ENCODE peak calls at places on chromosomes 4 and X, in nine cellular contexts. One of them, this sample, is unnamed.

GRCh38 chr4:1767058-1767769 is 25.9 kb upstream of the FGFR3 start:
- DNase-seq in naive thymus-derived CD8-positive, alpha-beta T cell: no peak
- DNase-seq in astrocyte of the spinal cord: no peak
- DNase-seq in glutamatergic neuron: peak
- DNase-seq in GM04504: no peak
- DNase-seq in SW 1271: no peak
- DNase-seq in GM12892: no peak
- DNase-seq in MV-4-11: no peak
- DNase-seq in DMS153: no peak
- DNase-seq in this sample: no peak

GRCh38 chr4:123559955-123560669 is 163.5 kb downstream of the SPRY1 start:
- DNase-seq in SW 1271: no peak
- DNase-seq in GM12892: no peak
- DNase-seq in DMS153: no peak
- DNase-seq in astrocyte of the spinal cord: peak
- DNase-seq in GM04504: no peak
- DNase-seq in naive thymus-derived CD8-positive, alpha-beta T cell: no peak
- DNase-seq in MV-4-11: no peak
- DNase-seq in glutamatergic neuron: no peak
- DNase-seq in this sample: no peak

GRCh38 chr4:106062452-106062875 is 167.2 kb downstream of the NPNT start:
- DNase-seq in MV-4-11: no peak
- DNase-seq in astrocyte of the spinal cord: peak
- DNase-seq in GM04504: peak
- DNase-seq in SW 1271: no peak
- DNase-seq in naive thymus-derived CD8-positive, alpha-beta T cell: no peak
- DNase-seq in DMS153: no peak
- DNase-seq in GM12892: no peak
- DNase-seq in glutamatergic neuron: no peak
- DNase-seq in this sample: no peak

GRCh38 chr4:106795326-106795725 is 240.8 kb downstream of the DKK2 start:
- DNase-seq in GM12892: no peak
- DNase-seq in GM04504: no peak
- DNase-seq in naive thymus-derived CD8-positive, alpha-beta T cell: no peak
- DNase-seq in DMS153: no peak
- DNase-seq in astrocyte of the spinal cord: no peak
- DNase-seq in MV-4-11: no peak
- DNase-seq in glutamatergic neuron: no peak
- DNase-seq in SW 1271: no peak
- DNase-seq in this sample: no peak

GRCh38 chr4:28287837-28288236 is 1427.2 kb downstream of the STIM2 start:
- DNase-seq in astrocyte of the spinal cord: peak
- DNase-seq in GM04504: peak
- DNase-seq in GM12892: no peak
- DNase-seq in MV-4-11: no peak
- DNase-seq in SW 1271: peak
- DNase-seq in naive thymus-derived CD8-positive, alpha-beta T cell: no peak
- DNase-seq in DMS153: no peak
- DNase-seq in glutamatergic neuron: no peak
- DNase-seq in this sample: no peak

GRCh38 chr4:44740201-44740600 is 13.8 kb upstream of the GNPDA2 start:
- DNase-seq in SW 1271: no peak
- DNase-seq in DMS153: no peak
- DNase-seq in naive thymus-derived CD8-positive, alpha-beta T cell: no peak
- DNase-seq in glutamatergic neuron: no peak
- DNase-seq in GM12892: no peak
- DNase-seq in GM04504: no peak
- DNase-seq in astrocyte of the spinal cord: no peak
- DNase-seq in MV-4-11: peak
- DNase-seq in this sample: no peak

GRCh38 chrX:67582436-67582835 is 38.6 kb downstream of the AR start:
- DNase-seq in DMS153: no peak
- DNase-seq in MV-4-11: no peak
- DNase-seq in glutamatergic neuron: no peak
- DNase-seq in naive thymus-derived CD8-positive, alpha-beta T cell: no peak
- DNase-seq in GM04504: no peak
- DNase-seq in SW 1271: no peak
- DNase-seq in astrocyte of the spinal cord: no peak
- DNase-seq in GM12892: no peak
- DNase-seq in this sample: no peak

GRCh38 chr4:54440394-54441223 is 211.5 kb downstream of the PDGFRA start:
- DNase-seq in GM12892: no peak
- DNase-seq in glutamatergic neuron: no peak
- DNase-seq in MV-4-11: peak
- DNase-seq in naive thymus-derived CD8-positive, alpha-beta T cell: no peak
- DNase-seq in GM04504: no peak
- DNase-seq in DMS153: no peak
- DNase-seq in SW 1271: no peak
- DNase-seq in astrocyte of the spinal cord: peak
- DNase-seq in this sample: no peak

GRCh38 chr4:177266492-177266891 is 43.2 kb upstream of the NEIL3 start:
- DNase-seq in GM04504: no peak
- DNase-seq in naive thymus-derived CD8-positive, alpha-beta T cell: no peak
- DNase-seq in GM12892: no peak
- DNase-seq in glutamatergic neuron: no peak
- DNase-seq in astrocyte of the spinal cord: no peak
- DNase-seq in SW 1271: no peak
- DNase-seq in MV-4-11: peak
- DNase-seq in DMS153: no peak
- DNase-seq in this sample: no peak

GRCh38 chr4:82560853-82561744 is 689 bp downstream of the TMEM150C start:
- DNase-seq in astrocyte of the spinal cord: no peak
- DNase-seq in naive thymus-derived CD8-positive, alpha-beta T cell: no peak
- DNase-seq in SW 1271: no peak
- DNase-seq in DMS153: no peak
- DNase-seq in glutamatergic neuron: peak
- DNase-seq in GM12892: no peak
- DNase-seq in MV-4-11: no peak
- DNase-seq in GM04504: no peak
- DNase-seq in this sample: no peak

GRCh38 chr4:40305329-40306193 is 29.6 kb upstream of the CHRNA9 start:
- DNase-seq in GM12892: no peak
- DNase-seq in MV-4-11: no peak
- DNase-seq in DMS153: no peak
- DNase-seq in astrocyte of the spinal cord: no peak
- DNase-seq in naive thymus-derived CD8-positive, alpha-beta T cell: peak
- DNase-seq in GM04504: no peak
- DNase-seq in SW 1271: no peak
- DNase-seq in glutamatergic neuron: no peak
- DNase-seq in this sample: no peak

This sample was measured in NCI-H2107.